ENCODE peak calls at places on chromosomes 2 and 18, in seven cellular contexts. D is HepG2, C is SK-N-SH, S is HCT116, P is K562, V is H1, K is GM12878. H is an unnamed sample.

GRCh38 chr2:54957321-54957999 is 92.8 kb downstream of the RTN4 start:
- DNase-seq in P (peak), S (no peak), V (no peak), K (no peak), C (no peak), D (no peak), H (no peak)

GRCh38 chr2:238370482-238371372 is 50.4 kb downstream of the TRAF3IP1 start:
- DNase-seq in K (no peak), V (no peak), C (peak), P (peak), S (peak), D (peak), H (peak)

GRCh38 chr2:195818521-195818920 is 161.5 kb downstream of the SLC39A10 start:
- DNase-seq in D (no peak), P (no peak), S (no peak), C (no peak), V (no peak), K (no peak), H (no peak)

GRCh38 chr2:232838406-232838874 is 31.6 kb upstream of the SNORC start:
- DNase-seq in V (no peak), P (peak), S (no peak), D (peak), K (peak), C (no peak), H (no peak)

GRCh38 chr2:28326469-28326805 is 66.2 kb upstream of the FOSL2 start:
- DNase-seq in V (no peak), D (no peak), K (no peak), C (no peak), S (no peak), P (no peak), H (no peak)

GRCh38 chr2:180722551-180723239 is 257.7 kb upstream of the UBE2E3 start:
- DNase-seq in V (no peak), C (no peak), K (no peak), D (no peak), P (no peak), S (no peak), H (no peak)

GRCh38 chr2:70214958-70215357 is 24.1 kb upstream of the C2orf42 start:
- DNase-seq in V (no peak), C (no peak), D (no peak), P (no peak), S (no peak), K (no peak), H (no peak)

GRCh38 chr2:70779911-70780580 is 10.4 kb downstream of the FIGLA start:
- DNase-seq in K (no peak), P (no peak), C (no peak), D (no peak), S (no peak), V (no peak), H (no peak)

GRCh38 chr2:109005686-109006204 is 16.7 kb upstream of the EDAR start:
- DNase-seq in S (no peak), V (no peak), K (no peak), D (no peak), P (peak), C (no peak), H (no peak)

GRCh38 chr2:194424683-194425209 is 1232.3 kb upstream of the SLC39A10 start:
- DNase-seq in V (no peak), P (no peak), K (no peak), S (no peak), C (no peak), D (no peak), H (no peak)

GRCh38 chr2:86764661-86765307 is 25.9 kb downstream of the CD8A start:
- DNase-seq in V (no peak), C (peak), K (no peak), P (peak), S (peak), D (peak), H (peak)

GRCh38 chr2:86760371-86760770 is 30.3 kb downstream of the CD8A start:
- DNase-seq in P (no peak), K (no peak), V (no peak), S (no peak), C (no peak), D (no peak), H (no peak)

GRCh38 chr2:86769838-86770237 is 20.9 kb downstream of the CD8A start:
- DNase-seq in S (no peak), K (no peak), P (no peak), V (no peak), C (no peak), D (no peak), H (no peak)

GRCh38 chr2:86768189-86768949 is 22.3 kb downstream of the CD8A start:
- DNase-seq in S (no peak), V (no peak), D (no peak), C (no peak), P (no peak), K (no peak), H (no peak)

DNA sequence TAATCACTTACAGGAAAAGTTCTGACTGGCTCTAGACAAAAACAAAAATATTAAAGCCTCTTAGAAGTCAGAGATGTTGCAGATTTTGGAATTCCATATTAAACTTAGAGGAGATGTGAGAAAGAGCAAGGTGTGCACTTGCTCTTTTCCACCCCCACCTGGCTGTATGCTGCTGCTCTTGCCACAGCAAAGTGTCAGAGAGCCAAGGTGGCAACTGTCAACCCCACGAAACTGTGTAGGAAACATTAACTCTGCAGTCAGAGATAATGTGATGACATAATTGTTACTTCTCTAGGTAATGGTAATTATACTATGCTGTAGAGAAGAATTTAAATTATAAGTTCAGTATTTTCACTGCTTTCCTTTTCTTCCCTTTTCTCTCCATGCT is 25.4 kb downstream of the CD8A start:
- DNase-seq in C (no peak), P (no peak), S (no peak), D (no peak), K (no peak), V (no peak), H (no peak)
- TF ChIP-seq JUND in C (no peak), P (no peak), S (no peak), D (no peak), K (no peak), V (no peak), H (no peak)

GRCh38 chr18:25235648-25236047 is 116.3 kb downstream of the ZNF521 start:
- DNase-seq in K (no peak), P (no peak), V (no peak), C (no peak), S (no peak), D (no peak), H (no peak)

GRCh38 chr18:25231327-25231691 is 120.7 kb downstream of the ZNF521 start:
- DNase-seq in V (no peak), K (no peak), S (no peak), P (no peak), D (no peak), C (no peak), H (no peak)

GRCh38 chr18:25234740-25235345 is 117.1 kb downstream of the ZNF521 start:
- DNase-seq in K (no peak), C (no peak), V (no peak), D (peak), P (no peak), S (no peak), H (no peak)

GRCh38 chr18:25234363-25234639 is 117.7 kb downstream of the ZNF521 start:
- DNase-seq in P (no peak), V (no peak), K (no peak), C (no peak), S (no peak), D (no peak), H (no peak)

GRCh38 chr18:25233582-25234362 is 118.2 kb downstream of the ZNF521 start:
- DNase-seq in V (no peak), D (no peak), P (no peak), K (no peak), S (no peak), C (no peak), H (no peak)
- TF ChIP-seq JUND in V (no peak), D (no peak), P (no peak), K (no peak), S (no peak), C (no peak), H (no peak)

DNA sequence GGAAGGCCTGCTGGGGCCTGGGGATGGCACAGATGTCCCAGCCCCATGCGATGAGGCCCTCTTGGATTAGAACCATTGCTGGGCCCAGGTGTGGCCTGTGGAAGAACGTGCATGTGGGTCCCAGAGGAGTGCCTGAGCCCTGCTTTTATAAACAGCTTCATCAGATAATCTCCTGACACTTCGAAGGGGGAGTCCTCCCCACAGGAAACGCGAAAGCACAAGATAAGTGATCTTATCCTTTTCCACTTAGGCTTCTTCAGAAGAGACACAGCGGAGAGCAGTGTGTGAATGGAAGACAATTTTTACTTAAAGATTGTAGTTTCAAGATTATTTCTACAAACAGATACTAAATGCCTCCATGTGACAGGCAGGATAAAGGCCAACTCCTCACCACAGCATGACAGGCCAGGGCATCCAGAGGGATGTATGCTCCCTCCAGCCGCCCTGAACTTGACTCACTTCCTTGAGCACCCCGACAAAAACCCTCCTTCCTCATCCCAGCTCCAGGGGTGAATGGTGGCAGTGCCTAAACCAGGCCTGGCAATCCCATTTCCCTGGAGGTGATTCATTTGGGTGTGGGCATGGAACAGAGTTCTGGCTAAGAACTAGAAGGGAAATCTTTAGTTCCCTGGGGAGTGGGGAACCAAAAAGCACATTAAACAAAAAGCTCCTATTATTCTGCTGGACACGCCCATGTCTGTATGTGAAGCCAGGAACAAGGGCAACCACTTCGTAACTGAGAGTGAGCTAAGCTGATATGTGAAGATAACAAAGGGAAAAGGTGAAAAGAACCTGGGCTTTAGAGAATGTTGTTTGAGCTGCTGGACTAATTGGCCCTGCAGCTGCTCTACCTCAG is 56.2 kb upstream of the TMEM163 start:
- DNase-seq in D (no peak), K (no peak), P (no peak), C (peak), S (peak), V (no peak), H (no peak)
- TF ChIP-seq JUND in D (no peak), K (no peak), P (no peak), C (no peak), S (no peak), V (no peak), H (no peak)

GRCh38 chr2:30639836-30640235 is 167.4 kb downstream of the CAPN13 start:
- DNase-seq in P (no peak), C (no peak), S (no peak), K (no peak), V (no peak), D (no peak), H (peak)
- TF ChIP-seq JUND in P (no peak), C (no peak), S (no peak), K (no peak), V (no peak), D (no peak), H (no peak)

GRCh38 chr2:140657657-140658056 is 1473.2 kb downstream of the LRP1B start:
- DNase-seq in K (no peak), D (no peak), C (peak), V (no peak), S (no peak), P (no peak), H (no peak)
- TF ChIP-seq JUND in K (no peak), D (no peak), C (peak), V (no peak), S (no peak), P (no peak), H (no peak)

DNA sequence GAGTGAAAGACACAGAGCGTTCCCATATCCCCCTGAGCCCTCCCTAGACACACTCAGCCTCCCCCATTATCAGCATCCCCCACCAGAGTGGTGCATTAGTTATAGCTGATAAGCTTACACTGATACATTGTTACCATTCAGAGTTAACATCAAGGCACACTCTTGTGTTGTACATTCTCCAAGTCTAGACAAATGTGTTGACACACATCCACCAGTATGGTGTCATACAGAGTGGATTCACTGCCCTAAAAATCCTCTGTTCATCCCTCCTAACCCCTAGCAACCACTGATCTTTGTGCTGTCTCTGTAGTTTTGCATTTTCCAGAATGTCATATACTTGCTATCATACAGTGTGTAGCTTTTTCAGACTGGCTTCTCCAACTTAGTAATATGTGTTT is 78.0 kb upstream of the RPL31 start:
- DNase-seq in D (no peak), P (no peak), K (no peak), V (no peak), C (no peak), S (no peak), H (no peak)
- TF ChIP-seq JUND in D (no peak), P (no peak), K (no peak), V (no peak), C (no peak), S (no peak), H (no peak)

DNA sequence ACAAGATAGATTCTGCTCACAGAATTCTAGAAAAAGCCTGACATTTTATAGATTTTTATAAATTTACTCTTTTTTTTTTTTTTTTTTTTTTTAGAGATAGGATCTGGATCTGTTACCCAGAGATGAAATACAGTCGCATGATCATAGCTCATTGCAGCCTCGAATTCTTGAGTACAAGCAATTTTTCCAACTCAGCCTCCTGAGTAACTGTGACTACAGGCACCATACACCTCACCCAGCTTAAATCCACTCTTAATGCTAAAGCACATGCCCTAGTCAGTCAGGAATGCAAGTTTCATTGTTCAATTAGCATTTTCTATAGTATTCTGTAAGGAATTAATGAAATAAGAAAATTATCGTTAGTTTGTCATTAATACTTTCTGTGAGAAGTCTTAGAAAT is 32.1 kb upstream of the WDR75 start:
- DNase-seq in P (no peak), C (no peak), D (no peak), K (no peak), V (no peak), S (no peak), H (no peak)
- TF ChIP-seq JUND in P (no peak), C (no peak), D (no peak), K (no peak), V (no peak), S (no peak), H (no peak)

GRCh38 chr2:219455635-219456034 is 21.0 kb downstream of the SPEG start:
- DNase-seq in V (no peak), D (no peak), C (no peak), P (no peak), K (no peak), S (no peak), H (no peak)

GRCh38 chr2:219452361-219453317 is 18.0 kb downstream of the SPEG start:
- DNase-seq in S (peak), V (no peak), K (no peak), P (peak), C (peak), D (no peak), H (no peak)

GRCh38 chr2:219451626-219452360 is 17.1 kb downstream of the SPEG start:
- DNase-seq in P (no peak), V (no peak), C (no peak), S (no peak), K (no peak), D (no peak), H (no peak)

GRCh38 chr2:219453691-219454131 is 19.1 kb downstream of the SPEG start:
- DNase-seq in D (no peak), V (no peak), C (peak), S (no peak), P (no peak), K (no peak), H (no peak)

GRCh38 chr2:219454217-219454616 is 19.6 kb downstream of the SPEG start:
- DNase-seq in S (no peak), D (no peak), P (no peak), K (no peak), C (no peak), V (no peak), H (no peak)
- TF ChIP-seq JUND in S (no peak), D (no peak), P (no peak), K (no peak), C (no peak), V (no peak), H (no peak)

GRCh38 chr2:30627162-30627561 is 180.1 kb downstream of the CAPN13 start:
- DNase-seq in V (no peak), P (no peak), D (no peak), C (no peak), K (peak), S (no peak), H (no peak)
- TF ChIP-seq JUND in V (no peak), P (no peak), D (no peak), C (no peak), K (no peak), S (no peak), H (no peak)